ENCODE peak calls at places on chromosomes 4 and X, in six cellular contexts. D is PC-3, G is H9, I is OCI-LY7, J is endothelial cell of umbilical vein, C is mammary epithelial cell. M is an unnamed sample.

GRCh38 chr4:110211007-110211769 is 12.8 kb upstream of the ELOVL6 start:
- DNase-seq in D (peak; percentile 51), C (peak; percentile 32), G (no peak), J (peak; percentile 46), I (peak; percentile 66), M (peak; percentile 70)

GRCh38 chr4:3307486-3307885 is 14.7 kb downstream of the RGS12 start:
- DNase-seq in I (no peak), C (no peak), G (no peak), J (no peak), D (no peak), M (no peak)

GRCh38 chr4:98801259-98801725 is 127.6 kb downstream of the EIF4E start:
- DNase-seq in G (no peak), C (no peak), D (no peak), J (no peak), I (no peak), M (no peak)

GRCh38 chr4:107937040-107937439 is 5.7 kb downstream of the CYP2U1 start:
- DNase-seq in I (no peak), C (no peak), D (no peak), J (no peak), G (no peak), M (no peak)

GRCh38 chrX:139112432-139112831 is 400.9 kb upstream of the FGF13 start:
- DNase-seq in C (no peak), G (no peak), I (no peak), J (no peak), D (peak; percentile 79), M (no peak)

GRCh38 chrX:67582436-67582835 is 38.6 kb downstream of the AR start:
- DNase-seq in C (no peak), I (no peak), G (no peak), J (no peak), D (no peak), M (no peak)

GRCh38 chr4:186676531-186677158 is 47.0 kb downstream of the FAT1 start:
- DNase-seq in G (no peak), I (no peak), C (peak; percentile 81), J (no peak), D (peak; percentile 90), M (peak; percentile 57)

GRCh38 chrX:103063191-103063845 is 653 bp downstream of the BEX1 start:
- DNase-seq in I (no peak), J (peak; percentile 28), G (peak; percentile 53), D (peak; percentile 43), C (peak; percentile 9), M (peak; percentile 60)

GRCh38 chrX:81355436-81355835 is 153.5 kb downstream of the SH3BGRL start:
- DNase-seq in I (no peak), C (no peak), J (peak; percentile 59), G (no peak), D (no peak), M (no peak)

GRCh38 chrX:107823456-107823855 is 2.2 kb upstream of the MID2 start:
- DNase-seq in D (peak; percentile 6), J (peak; percentile 69), C (peak; percentile 46), I (no peak), G (no peak), M (no peak)

GRCh38 chrX:41720125-41720780 is 3.7 kb upstream of the GPR82 start:
- DNase-seq in J (no peak), C (no peak), G (no peak), D (no peak), I (peak; percentile 29), M (no peak)

GRCh38 chr4:113564493-113564892 is 197.0 kb downstream of the CAMK2D start:
- DNase-seq in G (no peak), J (no peak), D (no peak), I (peak; percentile 67), C (no peak), M (no peak)

GRCh38 chr4:21304061-21304541 is 603.8 kb downstream of the PACRGL start:
- DNase-seq in I (no peak), G (peak; percentile 80), D (no peak), J (no peak), C (no peak), M (peak; percentile 86)

GRCh38 chr4:7516773-7517144 is 82.0 kb upstream of the PSAPL1 start:
- DNase-seq in C (no peak), D (no peak), J (no peak), I (no peak), G (no peak), M (peak; percentile 18)

GRCh38 chrX:26007462-26007861 is 130.7 kb upstream of the MAGEB18 start:
- DNase-seq in I (no peak), G (no peak), J (no peak), C (no peak), D (no peak), M (no peak)

GRCh38 chr4:144645621-144646522 is at the start of gene HHIP:
- DNase-seq in I (no peak), G (peak; percentile 53), C (peak; percentile 16), D (peak; percentile 22), J (peak; percentile 88), M (peak; percentile 72)

GRCh38 chrX:38717871-38718270 is 83.4 kb upstream of the MID1IP1 start:
- DNase-seq in C (peak; percentile 4), D (peak; percentile 46), J (peak; percentile 4), I (peak; percentile 26), G (peak; percentile 36), M (peak; percentile 56)

GRCh38 chr4:53205970-53206369 is 159.9 kb downstream of the SCFD2 start:
- DNase-seq in J (no peak), G (no peak), C (no peak), I (no peak), D (peak; percentile 50), M (no peak)

GRCh38 chr4:184417802-184418511 is 56.4 kb downstream of the IRF2 start:
- DNase-seq in I (no peak), D (peak; percentile 89), G (no peak), J (peak; percentile 30), C (peak; percentile 99), M (no peak)

GRCh38 chr4:81648576-81649272 is 177.0 kb upstream of the RASGEF1B start:
- DNase-seq in J (no peak), D (no peak), G (no peak), I (peak; percentile 88), C (no peak), M (no peak)

GRCh38 chr4:1834047-1834769 is 21.7 kb downstream of the LETM1 start:
- DNase-seq in G (no peak), J (no peak), D (no peak), C (no peak), I (no peak), M (no peak)

GRCh38 chrX:124212622-124213021 is 119.8 kb upstream of the TEX13D start:
- DNase-seq in I (peak; percentile 11), J (no peak), D (no peak), C (peak; percentile 23), G (no peak), M (no peak)

GRCh38 chrX:68930576-68931317 is 101.9 kb downstream of the EFNB1 start:
- DNase-seq in C (no peak), J (no peak), D (peak; percentile 19), G (no peak), I (no peak), M (no peak)

GRCh38 chr4:167897116-167897515 is 195.2 kb upstream of the ANXA10 start:
- DNase-seq in J (peak; percentile 96), C (peak; percentile 95), I (no peak), D (no peak), G (peak; percentile 89), M (peak; percentile 61)

GRCh38 chrX:31894152-31894551 is 822.3 kb upstream of the FTHL17 start:
- DNase-seq in I (no peak), D (no peak), J (no peak), G (no peak), C (no peak), M (no peak)

GRCh38 chr4:168484626-168485025 is 4.3 kb upstream of the DDX60L start:
- DNase-seq in I (no peak), G (no peak), J (peak; percentile 24), C (peak; percentile 62), D (peak; percentile 60), M (no peak)

DNA sequence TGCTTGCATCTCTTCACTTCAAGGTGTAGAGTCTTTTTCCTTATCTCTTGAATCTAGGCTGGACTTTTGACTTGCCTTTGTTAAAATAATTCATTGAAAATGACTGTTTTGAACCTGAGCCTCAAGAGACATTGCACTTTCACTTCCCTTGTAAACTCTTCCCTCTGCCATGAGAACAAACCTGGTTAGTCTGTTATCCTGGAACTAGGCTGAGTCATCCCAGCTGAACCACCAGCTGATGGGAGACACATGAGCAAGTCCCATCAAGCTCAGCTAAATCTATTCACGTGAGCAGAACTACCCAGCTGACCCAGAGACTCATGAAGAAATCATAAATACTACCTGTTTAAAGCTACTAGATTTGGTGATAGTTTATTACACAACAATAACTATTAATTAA is 202.3 kb upstream of the CENPE start:
- DNase-seq in G (no peak), J (no peak), D (peak; percentile 25), C (peak; percentile 91), I (no peak), M (no peak)
- H2AFZ ChIP-seq in G (no peak overlapping the region), J (no peak overlapping the region), D (no peak overlapping the region), C (no peak overlapping the region), I (no peak overlapping the region), M (no peak overlapping the region)

DNA sequence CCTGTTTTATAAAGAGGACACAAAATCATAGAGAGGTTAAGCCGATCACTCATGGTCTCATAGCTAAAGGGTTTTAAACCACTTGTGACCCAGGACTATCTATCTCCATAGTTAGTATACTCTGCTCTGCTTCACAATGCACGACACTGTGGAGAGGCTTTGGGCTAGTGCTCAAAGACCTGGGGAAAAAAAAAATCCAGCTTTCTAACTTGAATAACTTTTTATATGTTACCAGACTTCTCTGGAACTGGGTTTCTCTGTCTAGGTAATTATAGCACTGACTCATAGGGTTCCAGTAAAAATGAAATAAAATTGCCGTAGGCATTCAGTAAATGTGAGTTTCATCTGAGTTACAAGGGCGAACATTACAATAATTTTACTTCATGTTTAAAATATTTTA is 273.7 kb upstream of the TECRL start:
- DNase-seq in J (no peak), I (no peak), G (no peak), D (peak; percentile 51), C (no peak), M (no peak)
- H2AFZ ChIP-seq in J (no peak overlapping the region), I (no peak overlapping the region), G (no peak overlapping the region), D (no peak overlapping the region), C (no peak overlapping the region), M (no peak overlapping the region)

DNA sequence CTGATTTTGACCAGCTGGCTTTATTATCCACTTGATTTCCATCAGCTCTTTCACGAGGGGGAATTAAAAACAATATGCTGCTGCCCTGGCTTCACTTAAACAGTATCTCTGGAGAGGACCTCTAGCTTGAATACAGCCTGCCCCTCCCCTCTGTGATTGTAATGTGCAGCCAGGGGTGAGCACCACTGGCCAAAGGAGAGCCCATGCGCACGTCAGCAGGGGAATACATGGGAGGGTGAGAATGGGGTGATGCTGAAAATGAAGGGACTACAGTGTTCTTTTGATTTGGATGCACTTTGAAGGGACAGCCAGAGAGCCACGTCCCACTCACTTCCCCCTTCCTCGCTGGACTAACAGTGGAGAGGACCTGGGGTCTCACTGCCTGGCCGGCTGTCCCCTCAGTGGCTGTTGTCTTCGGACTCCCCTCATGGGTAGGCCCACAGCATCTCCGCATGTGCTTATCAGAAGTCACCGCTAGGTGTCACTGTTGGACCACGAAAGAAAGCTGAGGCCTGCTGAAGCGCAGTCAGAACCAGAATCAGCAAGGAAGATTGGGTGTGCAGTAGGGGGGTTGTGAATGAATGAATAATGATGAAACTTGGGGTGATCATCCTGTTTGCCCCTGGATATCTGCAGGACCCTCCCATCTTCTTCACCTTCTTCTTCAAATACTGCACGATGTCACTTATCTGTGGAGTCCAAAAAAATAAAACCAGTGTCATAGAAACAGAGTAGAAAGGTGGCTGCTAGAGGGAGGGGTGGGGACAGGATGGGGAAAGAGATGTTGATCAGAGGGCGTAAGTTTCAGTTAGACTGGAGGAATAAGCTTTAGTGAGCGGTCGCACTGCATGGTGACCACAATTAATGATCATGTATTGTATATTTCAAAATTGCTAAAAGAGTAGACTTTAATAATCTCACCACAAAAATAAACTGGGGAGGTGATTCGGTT is 32.8 kb downstream of the CLCN4 start:
- DNase-seq in I (peak; percentile 69), C (peak; percentile 51), G (peak; percentile 77), D (peak; percentile 86), J (peak; percentile 67), M (peak; percentile 73)
- H2AFZ ChIP-seq in I (no peak overlapping the region), C (no peak overlapping the region), G (no peak overlapping the region), D (no peak overlapping the region), J (no peak overlapping the region), M (no peak overlapping the region)

GRCh38 chr4:31682796-31683195 is 962.6 kb downstream of the PCDH7 start:
- DNase-seq in D (no peak), G (no peak), I (no peak), C (no peak), J (no peak), M (no peak)
- H2AFZ ChIP-seq in D (no peak overlapping the region), G (no peak overlapping the region), I (no peak overlapping the region), C (no peak overlapping the region), J (no peak overlapping the region), M (peak overlapping the region; percentile 77)